ENCODE peak calls at places on chromosome 14, in ten cellular contexts. One of them, this sample, is unnamed.

GRCh38 chr14:103886304-103887169 is 39.2 kb upstream of the PPP1R13B start:
- DNase-seq in NCI-H345: no peak
- DNase-seq in HuH-7: peak
- DNase-seq in DMS 273 treated with DMSO at 0.1 percent for 48 hours: no peak
- DNase-seq in GM23338: peak
- DNase-seq in activated CD4-positive, CD25-positive, alpha-beta regulatory T cell: no peak
- DNase-seq in NCI-H1105: no peak
- DNase-seq in stimulated activated CD8-positive, alpha-beta memory T cell treated with anti-CD3 and anti-CD28 coated beads, Interleukin-4, amount 100 ng/mL, for 24 hours: no peak
- DNase-seq in CD8-positive, alpha-beta T cell: no peak
- DNase-seq in frontal cortex: no peak
- DNase-seq in this sample: no peak

GRCh38 chr14:92986254-92987147 is 63.6 kb downstream of the CHGA start:
- DNase-seq in HuH-7: peak
- DNase-seq in frontal cortex: no peak
- DNase-seq in GM23338: no peak
- DNase-seq in activated CD4-positive, CD25-positive, alpha-beta regulatory T cell: no peak
- DNase-seq in NCI-H1105: no peak
- DNase-seq in stimulated activated CD8-positive, alpha-beta memory T cell treated with anti-CD3 and anti-CD28 coated beads, Interleukin-4, amount 100 ng/mL, for 24 hours: no peak
- DNase-seq in CD8-positive, alpha-beta T cell: no peak
- DNase-seq in NCI-H345: no peak
- DNase-seq in DMS 273 treated with DMSO at 0.1 percent for 48 hours: peak
- DNase-seq in this sample: no peak

GRCh38 chr14:69612014-69612758 is 790 bp downstream of the SUSD6 start:
- DNase-seq in stimulated activated CD8-positive, alpha-beta memory T cell treated with anti-CD3 and anti-CD28 coated beads, Interleukin-4, amount 100 ng/mL, for 24 hours: peak
- DNase-seq in GM23338: peak
- DNase-seq in NCI-H1105: peak
- DNase-seq in NCI-H345: peak
- DNase-seq in CD8-positive, alpha-beta T cell: no peak
- DNase-seq in frontal cortex: no peak
- DNase-seq in DMS 273 treated with DMSO at 0.1 percent for 48 hours: no peak
- DNase-seq in activated CD4-positive, CD25-positive, alpha-beta regulatory T cell: no peak
- DNase-seq in HuH-7: no peak
- DNase-seq in this sample: peak

GRCh38 chr14:31572955-31573354 is 11.8 kb downstream of the NUBPL start:
- DNase-seq in CD8-positive, alpha-beta T cell: no peak
- DNase-seq in activated CD4-positive, CD25-positive, alpha-beta regulatory T cell: no peak
- DNase-seq in NCI-H345: no peak
- DNase-seq in frontal cortex: no peak
- DNase-seq in stimulated activated CD8-positive, alpha-beta memory T cell treated with anti-CD3 and anti-CD28 coated beads, Interleukin-4, amount 100 ng/mL, for 24 hours: no peak
- DNase-seq in GM23338: no peak
- DNase-seq in NCI-H1105: no peak
- DNase-seq in DMS 273 treated with DMSO at 0.1 percent for 48 hours: no peak
- DNase-seq in HuH-7: no peak
- DNase-seq in this sample: no peak

GRCh38 chr14:68144051-68144681 is 324.6 kb downstream of the RAD51B start:
- DNase-seq in NCI-H345: no peak
- DNase-seq in frontal cortex: no peak
- DNase-seq in DMS 273 treated with DMSO at 0.1 percent for 48 hours: no peak
- DNase-seq in GM23338: no peak
- DNase-seq in CD8-positive, alpha-beta T cell: no peak
- DNase-seq in stimulated activated CD8-positive, alpha-beta memory T cell treated with anti-CD3 and anti-CD28 coated beads, Interleukin-4, amount 100 ng/mL, for 24 hours: no peak
- DNase-seq in NCI-H1105: no peak
- DNase-seq in HuH-7: peak
- DNase-seq in activated CD4-positive, CD25-positive, alpha-beta regulatory T cell: no peak
- DNase-seq in this sample: no peak

GRCh38 chr14:22794533-22794932 is 20.7 kb downstream of the SLC7A7 start:
- DNase-seq in activated CD4-positive, CD25-positive, alpha-beta regulatory T cell: no peak
- DNase-seq in NCI-H1105: no peak
- DNase-seq in HuH-7: no peak
- DNase-seq in CD8-positive, alpha-beta T cell: no peak
- DNase-seq in NCI-H345: no peak
- DNase-seq in stimulated activated CD8-positive, alpha-beta memory T cell treated with anti-CD3 and anti-CD28 coated beads, Interleukin-4, amount 100 ng/mL, for 24 hours: no peak
- DNase-seq in GM23338: no peak
- DNase-seq in frontal cortex: no peak
- DNase-seq in DMS 273 treated with DMSO at 0.1 percent for 48 hours: no peak
- DNase-seq in this sample: no peak

GRCh38 chr14:75800792-75801191 is 139.7 kb downstream of the TTLL5 start:
- DNase-seq in CD8-positive, alpha-beta T cell: no peak
- DNase-seq in stimulated activated CD8-positive, alpha-beta memory T cell treated with anti-CD3 and anti-CD28 coated beads, Interleukin-4, amount 100 ng/mL, for 24 hours: no peak
- DNase-seq in activated CD4-positive, CD25-positive, alpha-beta regulatory T cell: no peak
- DNase-seq in frontal cortex: no peak
- DNase-seq in NCI-H1105: no peak
- DNase-seq in NCI-H345: no peak
- DNase-seq in GM23338: peak
- DNase-seq in HuH-7: no peak
- DNase-seq in DMS 273 treated with DMSO at 0.1 percent for 48 hours: no peak
- DNase-seq in this sample: no peak

GRCh38 chr14:65496178-65496993 is 83.9 kb downstream of the FUT8 start:
- DNase-seq in activated CD4-positive, CD25-positive, alpha-beta regulatory T cell: no peak
- DNase-seq in NCI-H1105: no peak
- DNase-seq in NCI-H345: no peak
- DNase-seq in CD8-positive, alpha-beta T cell: no peak
- DNase-seq in frontal cortex: no peak
- DNase-seq in DMS 273 treated with DMSO at 0.1 percent for 48 hours: no peak
- DNase-seq in GM23338: no peak
- DNase-seq in stimulated activated CD8-positive, alpha-beta memory T cell treated with anti-CD3 and anti-CD28 coated beads, Interleukin-4, amount 100 ng/mL, for 24 hours: no peak
- DNase-seq in HuH-7: no peak
- DNase-seq in this sample: no peak

GRCh38 chr14:75960219-75960618 is 21.6 kb downstream of the TGFB3 start:
- DNase-seq in HuH-7: no peak
- DNase-seq in NCI-H1105: no peak
- DNase-seq in DMS 273 treated with DMSO at 0.1 percent for 48 hours: no peak
- DNase-seq in stimulated activated CD8-positive, alpha-beta memory T cell treated with anti-CD3 and anti-CD28 coated beads, Interleukin-4, amount 100 ng/mL, for 24 hours: no peak
- DNase-seq in activated CD4-positive, CD25-positive, alpha-beta regulatory T cell: no peak
- DNase-seq in GM23338: no peak
- DNase-seq in CD8-positive, alpha-beta T cell: no peak
- DNase-seq in NCI-H345: no peak
- DNase-seq in frontal cortex: no peak
- DNase-seq in this sample: no peak

GRCh38 chr14:78254911-78255431 is 84.8 kb downstream of the NRXN3 start:
- DNase-seq in NCI-H1105: peak
- DNase-seq in stimulated activated CD8-positive, alpha-beta memory T cell treated with anti-CD3 and anti-CD28 coated beads, Interleukin-4, amount 100 ng/mL, for 24 hours: peak
- DNase-seq in NCI-H345: peak
- DNase-seq in frontal cortex: no peak
- DNase-seq in CD8-positive, alpha-beta T cell: no peak
- DNase-seq in GM23338: no peak
- DNase-seq in DMS 273 treated with DMSO at 0.1 percent for 48 hours: no peak
- DNase-seq in activated CD4-positive, CD25-positive, alpha-beta regulatory T cell: no peak
- DNase-seq in HuH-7: no peak
- DNase-seq in this sample: no peak

GRCh38 chr14:103696027-103696402 is 19.2 kb downstream of the XRCC3 start:
- DNase-seq in GM23338: no peak
- DNase-seq in HuH-7: no peak
- DNase-seq in NCI-H1105: no peak
- DNase-seq in NCI-H345: no peak
- DNase-seq in frontal cortex: no peak
- DNase-seq in DMS 273 treated with DMSO at 0.1 percent for 48 hours: no peak
- DNase-seq in CD8-positive, alpha-beta T cell: no peak
- DNase-seq in activated CD4-positive, CD25-positive, alpha-beta regulatory T cell: no peak
- DNase-seq in stimulated activated CD8-positive, alpha-beta memory T cell treated with anti-CD3 and anti-CD28 coated beads, Interleukin-4, amount 100 ng/mL, for 24 hours: no peak
- DNase-seq in this sample: no peak

GRCh38 chr14:101225116-101225728 is 321.7 kb upstream of the RTL1 start:
- DNase-seq in NCI-H345: no peak
- DNase-seq in activated CD4-positive, CD25-positive, alpha-beta regulatory T cell: no peak
- DNase-seq in DMS 273 treated with DMSO at 0.1 percent for 48 hours: no peak
- DNase-seq in GM23338: no peak
- DNase-seq in HuH-7: no peak
- DNase-seq in CD8-positive, alpha-beta T cell: no peak
- DNase-seq in NCI-H1105: no peak
- DNase-seq in stimulated activated CD8-positive, alpha-beta memory T cell treated with anti-CD3 and anti-CD28 coated beads, Interleukin-4, amount 100 ng/mL, for 24 hours: no peak
- DNase-seq in frontal cortex: no peak
- DNase-seq in this sample: no peak

GRCh38 chr14:71693373-71693772 is 238.9 kb upstream of the RGS6 start:
- DNase-seq in NCI-H345: no peak
- DNase-seq in NCI-H1105: no peak
- DNase-seq in CD8-positive, alpha-beta T cell: no peak
- DNase-seq in GM23338: no peak
- DNase-seq in frontal cortex: no peak
- DNase-seq in HuH-7: no peak
- DNase-seq in stimulated activated CD8-positive, alpha-beta memory T cell treated with anti-CD3 and anti-CD28 coated beads, Interleukin-4, amount 100 ng/mL, for 24 hours: no peak
- DNase-seq in DMS 273 treated with DMSO at 0.1 percent for 48 hours: no peak
- DNase-seq in activated CD4-positive, CD25-positive, alpha-beta regulatory T cell: no peak
- DNase-seq in this sample: no peak

GRCh38 chr14:72850360-72850759 is 43.5 kb downstream of the DPF3 start:
- DNase-seq in GM23338: no peak
- DNase-seq in stimulated activated CD8-positive, alpha-beta memory T cell treated with anti-CD3 and anti-CD28 coated beads, Interleukin-4, amount 100 ng/mL, for 24 hours: no peak
- DNase-seq in NCI-H345: no peak
- DNase-seq in frontal cortex: no peak
- DNase-seq in CD8-positive, alpha-beta T cell: no peak
- DNase-seq in activated CD4-positive, CD25-positive, alpha-beta regulatory T cell: no peak
- DNase-seq in HuH-7: no peak
- DNase-seq in NCI-H1105: no peak
- DNase-seq in DMS 273 treated with DMSO at 0.1 percent for 48 hours: no peak
- DNase-seq in this sample: no peak

GRCh38 chr14:39431416-39432178 is 636 bp downstream of the FBXO33 start:
- DNase-seq in HuH-7: no peak
- DNase-seq in activated CD4-positive, CD25-positive, alpha-beta regulatory T cell: peak
- DNase-seq in stimulated activated CD8-positive, alpha-beta memory T cell treated with anti-CD3 and anti-CD28 coated beads, Interleukin-4, amount 100 ng/mL, for 24 hours: peak
- DNase-seq in CD8-positive, alpha-beta T cell: peak
- DNase-seq in NCI-H345: peak
- DNase-seq in GM23338: peak
- DNase-seq in frontal cortex: no peak
- DNase-seq in NCI-H1105: no peak
- DNase-seq in DMS 273 treated with DMSO at 0.1 percent for 48 hours: no peak
- DNase-seq in this sample: peak

GRCh38 chr14:101774006-101774755 is 12.7 kb downstream of the PPP2R5C start:
- DNase-seq in NCI-H1105: no peak
- DNase-seq in stimulated activated CD8-positive, alpha-beta memory T cell treated with anti-CD3 and anti-CD28 coated beads, Interleukin-4, amount 100 ng/mL, for 24 hours: no peak
- DNase-seq in NCI-H345: peak
- DNase-seq in activated CD4-positive, CD25-positive, alpha-beta regulatory T cell: no peak
- DNase-seq in GM23338: no peak
- DNase-seq in frontal cortex: no peak
- DNase-seq in CD8-positive, alpha-beta T cell: no peak
- DNase-seq in DMS 273 treated with DMSO at 0.1 percent for 48 hours: peak
- DNase-seq in HuH-7: no peak
- DNase-seq in this sample: no peak

GRCh38 chr14:92513966-92514843 is 624 bp downstream of the RIN3 start:
- DNase-seq in NCI-H345: no peak
- DNase-seq in GM23338: peak
- DNase-seq in DMS 273 treated with DMSO at 0.1 percent for 48 hours: no peak
- DNase-seq in frontal cortex: no peak
- DNase-seq in CD8-positive, alpha-beta T cell: peak
- DNase-seq in HuH-7: peak
- DNase-seq in stimulated activated CD8-positive, alpha-beta memory T cell treated with anti-CD3 and anti-CD28 coated beads, Interleukin-4, amount 100 ng/mL, for 24 hours: no peak
- DNase-seq in activated CD4-positive, CD25-positive, alpha-beta regulatory T cell: no peak
- DNase-seq in NCI-H1105: no peak
- DNase-seq in this sample: peak

GRCh38 chr14:83208346-83208745 is 1674.7 kb upstream of the SEL1L start:
- DNase-seq in stimulated activated CD8-positive, alpha-beta memory T cell treated with anti-CD3 and anti-CD28 coated beads, Interleukin-4, amount 100 ng/mL, for 24 hours: no peak
- DNase-seq in NCI-H1105: no peak
- DNase-seq in frontal cortex: no peak
- DNase-seq in activated CD4-positive, CD25-positive, alpha-beta regulatory T cell: no peak
- DNase-seq in GM23338: no peak
- DNase-seq in DMS 273 treated with DMSO at 0.1 percent for 48 hours: no peak
- DNase-seq in NCI-H345: no peak
- DNase-seq in HuH-7: no peak
- DNase-seq in CD8-positive, alpha-beta T cell: no peak
- DNase-seq in this sample: no peak

GRCh38 chr14:69319911-69320310 is 60.0 kb downstream of the GALNT16 start:
- DNase-seq in activated CD4-positive, CD25-positive, alpha-beta regulatory T cell: no peak
- DNase-seq in NCI-H345: no peak
- DNase-seq in GM23338: no peak
- DNase-seq in HuH-7: no peak
- DNase-seq in NCI-H1105: no peak
- DNase-seq in frontal cortex: no peak
- DNase-seq in stimulated activated CD8-positive, alpha-beta memory T cell treated with anti-CD3 and anti-CD28 coated beads, Interleukin-4, amount 100 ng/mL, for 24 hours: no peak
- DNase-seq in DMS 273 treated with DMSO at 0.1 percent for 48 hours: no peak
- DNase-seq in CD8-positive, alpha-beta T cell: no peak
- DNase-seq in this sample: no peak

GRCh38 chr14:76293923-76294322 is 82.0 kb upstream of the ESRRB start:
- DNase-seq in GM23338: no peak
- DNase-seq in stimulated activated CD8-positive, alpha-beta memory T cell treated with anti-CD3 and anti-CD28 coated beads, Interleukin-4, amount 100 ng/mL, for 24 hours: no peak
- DNase-seq in NCI-H1105: no peak
- DNase-seq in DMS 273 treated with DMSO at 0.1 percent for 48 hours: no peak
- DNase-seq in NCI-H345: no peak
- DNase-seq in CD8-positive, alpha-beta T cell: no peak
- DNase-seq in activated CD4-positive, CD25-positive, alpha-beta regulatory T cell: no peak
- DNase-seq in HuH-7: peak
- DNase-seq in frontal cortex: no peak
- DNase-seq in this sample: no peak

GRCh38 chr14:50355692-50356091 is 41.0 kb downstream of the CDKL1 start:
- DNase-seq in DMS 273 treated with DMSO at 0.1 percent for 48 hours: no peak
- DNase-seq in HuH-7: no peak
- DNase-seq in NCI-H1105: no peak
- DNase-seq in CD8-positive, alpha-beta T cell: no peak
- DNase-seq in frontal cortex: no peak
- DNase-seq in GM23338: no peak
- DNase-seq in activated CD4-positive, CD25-positive, alpha-beta regulatory T cell: no peak
- DNase-seq in stimulated activated CD8-positive, alpha-beta memory T cell treated with anti-CD3 and anti-CD28 coated beads, Interleukin-4, amount 100 ng/mL, for 24 hours: no peak
- DNase-seq in NCI-H345: no peak
- DNase-seq in this sample: no peak

GRCh38 chr14:76584271-76584702 is 177.0 kb upstream of the VASH1 start:
- DNase-seq in activated CD4-positive, CD25-positive, alpha-beta regulatory T cell: no peak
- DNase-seq in frontal cortex: no peak
- DNase-seq in CD8-positive, alpha-beta T cell: no peak
- DNase-seq in GM23338: no peak
- DNase-seq in DMS 273 treated with DMSO at 0.1 percent for 48 hours: peak
- DNase-seq in HuH-7: no peak
- DNase-seq in stimulated activated CD8-positive, alpha-beta memory T cell treated with anti-CD3 and anti-CD28 coated beads, Interleukin-4, amount 100 ng/mL, for 24 hours: no peak
- DNase-seq in NCI-H1105: peak
- DNase-seq in NCI-H345: no peak
- DNase-seq in this sample: peak

GRCh38 chr14:22390195-22390594 is 198.8 kb downstream of the DAD1 start:
- DNase-seq in activated CD4-positive, CD25-positive, alpha-beta regulatory T cell: no peak
- DNase-seq in HuH-7: no peak
- DNase-seq in stimulated activated CD8-positive, alpha-beta memory T cell treated with anti-CD3 and anti-CD28 coated beads, Interleukin-4, amount 100 ng/mL, for 24 hours: no peak
- DNase-seq in GM23338: no peak
- DNase-seq in frontal cortex: no peak
- DNase-seq in CD8-positive, alpha-beta T cell: no peak
- DNase-seq in DMS 273 treated with DMSO at 0.1 percent for 48 hours: no peak
- DNase-seq in NCI-H1105: no peak
- DNase-seq in NCI-H345: no peak
- DNase-seq in this sample: no peak

This sample was measured in HEK293T.